ENCODE peak calls at places on chromosome 7, in four cellular contexts. One of them, this sample, is unnamed.

GRCh38 chr7:50399635-50400034 is 50.5 kb downstream of the FIGNL1 start:
- DNase-seq in neural progenitor cell: no peak
- DNase-seq in ovary: no peak
- DNase-seq in PC-9: no peak
- DNase-seq in this sample: no peak

GRCh38 chr7:50342616-50343114 is 38.1 kb downstream of the IKZF1 start:
- DNase-seq in neural progenitor cell: peak
- DNase-seq in ovary: no peak
- DNase-seq in PC-9: no peak
- DNase-seq in this sample: no peak

GRCh38 chr7:12801107-12801506 is 113.7 kb downstream of the ARL4A start:
- DNase-seq in neural progenitor cell: no peak
- DNase-seq in ovary: no peak
- DNase-seq in PC-9: peak
- DNase-seq in this sample: no peak

GRCh38 chr7:45888185-45888992 is at the start of gene IGFBP1:
- DNase-seq in neural progenitor cell: peak
- DNase-seq in ovary: no peak
- DNase-seq in PC-9: peak
- DNase-seq in this sample: no peak

GRCh38 chr7:29193316-29194205 is 1.0 kb upstream of the CHN2 start:
- DNase-seq in neural progenitor cell: peak
- DNase-seq in ovary: no peak
- DNase-seq in PC-9: no peak
- DNase-seq in this sample: no peak

GRCh38 chr7:22184549-22185199 is 172.3 kb downstream of the RAPGEF5 start:
- DNase-seq in neural progenitor cell: peak
- DNase-seq in ovary: no peak
- DNase-seq in PC-9: no peak
- DNase-seq in this sample: no peak

GRCh38 chr7:82701941-82702340 is 258.4 kb upstream of the CACNA2D1 start:
- DNase-seq in neural progenitor cell: no peak
- DNase-seq in ovary: no peak
- DNase-seq in PC-9: no peak
- DNase-seq in this sample: no peak

GRCh38 chr7:83486536-83486935 is 162.4 kb downstream of the SEMA3E start:
- DNase-seq in neural progenitor cell: no peak
- DNase-seq in ovary: no peak
- DNase-seq in PC-9: no peak
- DNase-seq in this sample: peak

GRCh38 chr7:18976715-18977466 is 140.5 kb downstream of the TWIST1 start:
- DNase-seq in neural progenitor cell: no peak
- DNase-seq in ovary: no peak
- DNase-seq in PC-9: no peak
- DNase-seq in this sample: no peak

GRCh38 chr7:152896217-152896616 is 136.7 kb downstream of the ACTR3B start:
- DNase-seq in neural progenitor cell: no peak
- DNase-seq in ovary: no peak
- DNase-seq in PC-9: no peak
- DNase-seq in this sample: no peak

GRCh38 chr7:102260856-102261255 is 25.8 kb upstream of the SH2B2 start:
- DNase-seq in neural progenitor cell: peak
- DNase-seq in ovary: peak
- DNase-seq in PC-9: no peak
- DNase-seq in this sample: no peak

GRCh38 chr7:139602143-139602722 is 78.7 kb downstream of the CLEC2L start:
- DNase-seq in neural progenitor cell: peak
- DNase-seq in ovary: no peak
- DNase-seq in PC-9: no peak
- DNase-seq in this sample: peak

GRCh38 chr7:38463277-38464224 is 167.6 kb downstream of the AMPH start:
- DNase-seq in neural progenitor cell: no peak
- DNase-seq in ovary: no peak
- DNase-seq in PC-9: no peak
- DNase-seq in this sample: peak

GRCh38 chr7:85750454-85750949 is 563.6 kb upstream of the SEMA3D start:
- DNase-seq in neural progenitor cell: peak
- DNase-seq in ovary: no peak
- DNase-seq in PC-9: no peak
- DNase-seq in this sample: peak

GRCh38 chr7:121383235-121383634 is 12.9 kb downstream of the FAM3C start:
- DNase-seq in neural progenitor cell: no peak
- DNase-seq in ovary: no peak
- DNase-seq in PC-9: no peak
- DNase-seq in this sample: no peak

GRCh38 chr7:19677201-19677600 is 31.6 kb downstream of the POLR1F start:
- DNase-seq in neural progenitor cell: no peak
- DNase-seq in ovary: no peak
- DNase-seq in PC-9: peak
- DNase-seq in this sample: no peak

GRCh38 chr7:30734497-30734896 is 17.4 kb upstream of the INMT start:
- DNase-seq in neural progenitor cell: no peak
- DNase-seq in ovary: no peak
- DNase-seq in PC-9: no peak
- DNase-seq in this sample: no peak

GRCh38 chr7:13903997-13904396 is 85.5 kb downstream of the ETV1 start:
- DNase-seq in neural progenitor cell: no peak
- DNase-seq in ovary: no peak
- DNase-seq in PC-9: no peak
- DNase-seq in this sample: no peak

GRCh38 chr7:15584575-15584974 is 22.8 kb upstream of the AGMO start:
- DNase-seq in neural progenitor cell: no peak
- DNase-seq in ovary: no peak
- DNase-seq in PC-9: no peak
- DNase-seq in this sample: no peak

GRCh38 chr7:150986099-150986512 is 4.7 kb upstream of the NOS3 start:
- DNase-seq in neural progenitor cell: peak
- DNase-seq in ovary: no peak
- DNase-seq in PC-9: peak
- DNase-seq in this sample: peak

GRCh38 chr7:110119883-110120581 is 970.9 kb upstream of the LRRN3 start:
- DNase-seq in neural progenitor cell: no peak
- DNase-seq in ovary: no peak
- DNase-seq in PC-9: no peak
- DNase-seq in this sample: peak

GRCh38 chr7:18087687-18088078 is 60.0 kb upstream of the PRPS1L1 start:
- DNase-seq in neural progenitor cell: peak
- DNase-seq in ovary: no peak
- DNase-seq in PC-9: no peak
- DNase-seq in this sample: no peak

GRCh38 chr7:29988391-29989256 is 977 bp downstream of the SCRN1 start:
- DNase-seq in neural progenitor cell: peak
- DNase-seq in ovary: peak
- DNase-seq in PC-9: no peak
- DNase-seq in this sample: peak

GRCh38 chr7:148480479-148481146 is 110.0 kb upstream of the C7orf33 start:
- DNase-seq in neural progenitor cell: no peak
- DNase-seq in ovary: no peak
- DNase-seq in PC-9: no peak
- DNase-seq in this sample: no peak

GRCh38 chr7:101988513-101988912 is 171.1 kb downstream of the CUX1 start:
- DNase-seq in neural progenitor cell: no peak
- DNase-seq in ovary: no peak
- DNase-seq in PC-9: no peak
- DNase-seq in this sample: no peak

GRCh38 chr7:44228571-44229350 is 28.0 kb downstream of the YKT6 start:
- DNase-seq in neural progenitor cell: no peak
- DNase-seq in ovary: no peak
- DNase-seq in PC-9: no peak
- DNase-seq in this sample: no peak

GRCh38 chr7:36937754-36938551 is 213.7 kb upstream of the AOAH start:
- DNase-seq in neural progenitor cell: no peak
- DNase-seq in ovary: no peak
- DNase-seq in PC-9: no peak
- DNase-seq in this sample: no peak
- TF ChIP-seq CTCF in neural progenitor cell: peak
- TF ChIP-seq CTCF in ovary: no peak
- TF ChIP-seq CTCF in PC-9: peak
- TF ChIP-seq CTCF in this sample: no peak

GRCh38 chr7:93307131-93307660 is 75.0 kb downstream of the VPS50 start:
- DNase-seq in neural progenitor cell: no peak
- DNase-seq in ovary: no peak
- DNase-seq in PC-9: no peak
- DNase-seq in this sample: no peak

GRCh38 chr7:93310346-93310745 is 78.2 kb downstream of the VPS50 start:
- DNase-seq in neural progenitor cell: no peak
- DNase-seq in ovary: no peak
- DNase-seq in PC-9: no peak
- DNase-seq in this sample: no peak

GRCh38 chr7:93307943-93308342 is 75.8 kb downstream of the VPS50 start:
- DNase-seq in neural progenitor cell: no peak
- DNase-seq in ovary: no peak
- DNase-seq in PC-9: no peak
- DNase-seq in this sample: no peak
- H3K27ac ChIP-seq in neural progenitor cell: no peak
- H3K27ac ChIP-seq in ovary: no peak
- H3K27ac ChIP-seq in PC-9: no peak
- H3K27ac ChIP-seq in this sample: no peak

GRCh38 chr7:521221-522070 is 1.8 kb upstream of the PDGFA start:
- DNase-seq in neural progenitor cell: peak
- DNase-seq in ovary: no peak
- DNase-seq in PC-9: no peak
- DNase-seq in this sample: no peak

GRCh38 chr7:519974-520458 is 370 bp upstream of the PDGFA start:
- DNase-seq in neural progenitor cell: peak
- DNase-seq in ovary: no peak
- DNase-seq in PC-9: no peak
- DNase-seq in this sample: peak

GRCh38 chr7:519429-519973 is at the start of gene PDGFA:
- DNase-seq in neural progenitor cell: peak
- DNase-seq in ovary: no peak
- DNase-seq in PC-9: no peak
- DNase-seq in this sample: no peak

GRCh38 chr7:522071-522937 is 2.7 kb upstream of the PDGFA start:
- DNase-seq in neural progenitor cell: peak
- DNase-seq in ovary: peak
- DNase-seq in PC-9: peak
- DNase-seq in this sample: peak

GRCh38 chr7:520503-521161 is 986 bp upstream of the PDGFA start:
- DNase-seq in neural progenitor cell: peak
- DNase-seq in ovary: no peak
- DNase-seq in PC-9: no peak
- DNase-seq in this sample: no peak
- TF ChIP-seq CTCF in neural progenitor cell: peak
- TF ChIP-seq CTCF in ovary: no peak
- TF ChIP-seq CTCF in PC-9: no peak
- TF ChIP-seq CTCF in this sample: no peak

DNA sequence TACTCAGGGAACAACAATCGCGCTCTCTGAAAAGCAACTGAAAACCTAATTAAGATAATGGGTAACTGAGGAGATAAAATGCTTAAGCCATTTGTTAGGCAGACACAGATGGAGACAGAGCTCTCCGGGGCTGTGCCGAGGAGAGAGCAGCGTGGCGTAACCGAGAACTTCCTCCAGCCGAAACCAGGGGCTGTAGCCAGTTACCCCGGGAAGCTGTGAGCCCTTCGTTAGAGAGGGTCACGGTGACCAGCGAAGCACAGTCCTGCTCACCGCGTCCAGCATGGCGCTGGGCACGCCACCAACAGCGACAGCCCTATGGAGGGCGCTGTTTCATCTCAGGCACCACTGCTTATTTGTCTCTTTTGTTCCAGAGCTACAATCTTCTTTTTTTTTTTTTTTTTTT is 16.1 kb downstream of the PAPOLB start:
- DNase-seq in neural progenitor cell: peak
- DNase-seq in ovary: no peak
- DNase-seq in PC-9: no peak
- DNase-seq in this sample: no peak
- H3K27ac ChIP-seq in neural progenitor cell: no peak
- H3K27ac ChIP-seq in ovary: no peak
- H3K27ac ChIP-seq in PC-9: no peak
- H3K27ac ChIP-seq in this sample: no peak

DNA sequence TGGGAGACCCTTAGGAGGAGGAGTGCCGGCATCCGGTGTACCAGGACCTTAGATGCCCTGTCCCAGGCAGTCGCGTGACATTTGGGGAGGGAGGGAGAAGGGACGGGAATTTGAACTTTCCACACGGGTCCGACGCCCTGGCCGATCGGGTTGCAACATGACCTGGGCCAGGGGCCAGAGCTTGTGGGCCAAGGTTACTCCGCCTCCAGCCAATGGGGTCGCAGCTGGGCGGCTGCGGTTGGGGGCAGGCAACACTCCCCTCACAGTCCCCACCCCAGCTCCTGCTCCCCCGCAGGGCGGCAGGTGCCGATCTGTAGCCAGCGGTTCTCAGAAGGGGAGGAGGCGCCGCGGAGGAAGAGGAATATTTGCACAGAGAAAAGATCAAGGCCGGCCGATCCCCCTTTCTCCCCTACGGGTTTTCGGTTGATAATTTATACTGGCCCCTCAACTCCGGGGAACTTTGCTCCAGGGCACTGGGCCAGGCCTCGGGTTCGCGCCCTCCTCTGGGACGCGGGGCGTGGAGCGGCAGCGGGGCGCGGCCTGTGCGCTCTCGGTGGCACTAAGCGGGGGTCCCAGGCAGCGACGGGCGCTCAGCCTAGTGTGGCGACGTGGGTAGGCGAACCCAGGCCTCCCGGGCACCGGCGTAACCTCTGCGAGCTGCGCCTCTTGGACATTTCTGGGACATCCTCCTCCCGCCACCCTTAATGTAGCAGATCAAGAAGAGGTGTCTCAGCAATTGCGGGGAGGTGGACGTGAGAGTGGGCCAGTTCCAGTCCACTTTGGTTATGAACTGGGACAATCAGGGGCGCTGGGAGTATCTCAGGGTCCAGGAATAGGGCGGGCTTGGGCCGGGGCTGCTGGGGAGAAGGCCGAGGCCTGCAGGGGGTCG is 1.2 kb downstream of the MLXIPL start:
- DNase-seq in neural progenitor cell: peak
- DNase-seq in ovary: peak
- DNase-seq in PC-9: no peak
- DNase-seq in this sample: no peak
- TF ChIP-seq CTCF in neural progenitor cell: no peak
- TF ChIP-seq CTCF in ovary: no peak
- TF ChIP-seq CTCF in PC-9: no peak
- TF ChIP-seq CTCF in this sample: no peak

DNA sequence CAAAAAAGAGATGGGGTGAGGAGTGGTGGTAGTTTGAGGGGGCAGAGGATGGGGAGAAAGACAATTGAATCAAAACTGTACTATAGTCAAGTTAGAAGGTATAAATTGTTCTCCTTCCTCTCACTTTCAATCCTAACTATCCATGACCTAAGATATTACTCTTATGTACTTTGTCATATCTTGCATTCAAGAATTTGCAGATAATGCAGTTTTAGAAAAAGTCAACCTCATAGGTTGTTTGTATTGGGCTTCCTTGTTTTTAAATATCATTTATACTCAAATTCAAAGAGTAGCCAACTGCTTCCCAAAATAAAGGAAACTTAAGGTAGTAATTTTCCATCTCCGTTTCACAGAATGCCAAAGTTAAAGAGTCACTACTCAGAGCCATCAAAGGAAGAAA is 32.7 kb downstream of the MET start:
- DNase-seq in neural progenitor cell: no peak
- DNase-seq in ovary: no peak
- DNase-seq in PC-9: no peak
- DNase-seq in this sample: no peak
- H3K27ac ChIP-seq in neural progenitor cell: no peak
- H3K27ac ChIP-seq in ovary: no peak
- H3K27ac ChIP-seq in PC-9: no peak
- H3K27ac ChIP-seq in this sample: no peak